ENCODE peak calls at places on chromosomes 3 and 15, in seven cellular contexts. H is tibial artery, A is pancreas, G is lung, V is cardiac muscle cell, K is Peyer's patch, J is keratinocyte. W is an unnamed sample.
A peak's percentile ranks its signal among the peaks of the same experiment; 100 is the strongest.

GRCh38 chr3:120147072-120147871 is 53.0 kb upstream of the GSK3B start:
- DNase-seq in H (no peak), A (peak; percentile 7), G (no peak), V (no peak), K (peak; percentile 19), J (no peak), W (no peak)

GRCh38 chr3:129421988-129422745 is 6.3 kb downstream of the EFCAB12 start:
- DNase-seq in H (no peak), A (no peak), G (no peak), V (no peak), K (no peak), J (no peak), W (no peak)

GRCh38 chr3:10507331-10507730 is 1.9 kb upstream of the ATP2B2 start:
- DNase-seq in H (no peak), A (no peak), G (no peak), V (no peak), K (no peak), J (no peak), W (no peak)

GRCh38 chr3:16848007-16848406 is 36.7 kb upstream of the PLCL2 start:
- DNase-seq in H (no peak), A (no peak), G (no peak), V (no peak), K (no peak), J (no peak), W (no peak)

GRCh38 chr3:170692720-170693119 is 106.8 kb upstream of the SLC7A14 start:
- DNase-seq in H (no peak), A (no peak), G (no peak), V (no peak), K (no peak), J (no peak), W (no peak)

GRCh38 chr3:157369712-157370447 is 66.8 kb upstream of the PTX3 start:
- DNase-seq in H (no peak), A (peak; percentile 47), G (no peak), V (peak; percentile 61), K (no peak), J (no peak), W (no peak)

GRCh38 chr3:129197341-129197740 is 13.6 kb upstream of the CNBP start:
- DNase-seq in H (no peak), A (no peak), G (no peak), V (no peak), K (no peak), J (no peak), W (no peak)

GRCh38 chr3:21826416-21826815 is 75.4 kb upstream of the ZNF385D start:
- DNase-seq in H (no peak), A (no peak), G (no peak), V (peak; percentile 3), K (no peak), J (no peak), W (no peak)

GRCh38 chr15:39948817-39949216 is 14.9 kb downstream of the EIF2AK4 start:
- DNase-seq in H (no peak), A (no peak), G (no peak), V (no peak), K (no peak), J (no peak), W (no peak)

GRCh38 chr15:60396964-60397771 is 618 bp downstream of the ANXA2 start:
- DNase-seq in H (peak; percentile 81), A (peak; percentile 47), G (peak; percentile 74), V (peak; percentile 78), K (peak; percentile 66), J (peak; percentile 81), W (peak; percentile 83)

GRCh38 chr15:68979036-68979435 is 35.5 kb upstream of the NOX5 start:
- DNase-seq in H (no peak), A (no peak), G (no peak), V (no peak), K (no peak), J (no peak), W (no peak)

GRCh38 chr3:188486126-188486525 is 332.2 kb downstream of the LPP start:
- DNase-seq in H (no peak), A (no peak), G (no peak), V (peak; percentile 5), K (no peak), J (no peak), W (no peak)

GRCh38 chr3:140086642-140087041 is 151.7 kb downstream of the CLSTN2 start:
- DNase-seq in H (no peak), A (peak; percentile 6), G (no peak), V (no peak), K (no peak), J (no peak), W (no peak)

GRCh38 chr15:65528461-65529060 is 1.7 kb upstream of the HACD3 start:
- DNase-seq in H (no peak), A (no peak), G (no peak), V (no peak), K (no peak), J (no peak), W (no peak)
- TF ChIP-seq CTCF in H (no peak), A (no peak), G (no peak), V (no peak), K (no peak), J (no peak), W (peak; percentile 12)

DNA sequence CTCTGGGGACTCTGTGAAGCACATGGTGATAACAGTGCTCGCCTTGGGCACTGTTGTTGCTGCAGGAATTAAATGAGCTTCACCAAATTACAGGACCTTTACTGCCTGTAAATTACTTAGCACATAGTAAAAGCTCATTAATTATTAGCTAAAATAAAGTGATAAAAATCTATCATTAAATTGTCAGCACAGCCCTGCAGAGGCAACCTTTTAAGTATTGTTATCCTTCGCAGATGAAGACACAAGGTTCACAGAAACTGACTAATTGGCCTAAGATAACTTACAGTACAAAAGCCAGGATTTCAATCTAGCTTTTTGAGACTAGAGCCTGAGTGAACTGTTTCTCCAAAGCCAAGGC is 96.0 kb downstream of the ST6GAL1 start:
- DNase-seq in H (no peak), A (no peak), G (no peak), V (no peak), K (no peak), J (no peak), W (no peak)
- H3K4me1 ChIP-seq in H (peaks cover 7% of the 10 kb centered on the region), A (no peaks in the 10 kb centered on the region), G (peaks cover 15% of the 10 kb centered on the region), V (peaks cover 43% of the 10 kb centered on the region), K (no peaks in the 10 kb centered on the region), J (no peaks in the 10 kb centered on the region), W (no peaks in the 10 kb centered on the region)

DNA sequence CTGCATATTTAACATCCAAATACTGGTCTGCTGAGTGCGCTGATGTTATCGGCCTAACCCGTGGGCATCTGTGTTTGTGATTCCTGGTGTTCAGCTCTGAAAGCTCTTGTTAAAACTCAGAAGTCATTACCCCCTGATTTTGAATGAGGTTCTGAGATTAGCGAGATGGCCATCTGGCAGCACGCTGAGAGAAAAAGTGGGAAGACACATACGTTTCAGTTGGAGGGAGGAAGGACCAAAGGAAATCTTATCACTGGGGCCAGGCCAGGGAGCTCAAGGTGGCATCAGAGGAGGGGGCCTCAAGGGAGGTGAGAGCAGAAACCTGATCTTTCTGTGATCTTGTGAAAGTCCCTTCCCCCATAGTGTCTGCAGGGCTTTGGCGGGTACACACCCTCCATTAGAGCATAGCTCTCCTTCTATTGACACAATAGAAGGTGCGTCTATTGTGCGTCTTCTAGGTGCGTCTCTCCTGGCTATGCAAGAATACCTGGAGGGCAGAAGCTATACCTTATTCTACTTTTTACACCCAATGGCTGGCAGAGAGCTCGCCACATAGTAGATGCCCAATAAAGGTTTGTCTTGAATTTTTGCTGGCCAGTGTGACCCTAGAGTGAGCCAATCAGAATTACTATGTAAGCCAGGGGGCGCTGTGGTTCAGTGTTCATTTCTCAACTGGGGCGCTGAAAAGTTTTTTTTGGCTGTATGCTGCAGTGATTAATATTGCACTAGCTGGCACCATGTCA is 182.4 kb downstream of the SHQ1 start:
- DNase-seq in H (no peak), A (peak; percentile 15), G (peak; percentile 48), V (peak; percentile 49), K (peak; percentile 44), J (no peak), W (no peak)
- TF ChIP-seq CTCF in H (peak; percentile 26), A (peak; percentile 51), G (peak; percentile 21), V (peak; percentile 62), K (peak; percentile 42), J (peak; percentile 69), W (no peak)

GRCh38 chr3:172156309-172156998 is 117.1 kb downstream of the FNDC3B start:
- DNase-seq in H (no peak), A (peak; percentile 68), G (peak; percentile 42), V (no peak), K (no peak), J (peak; percentile 48), W (no peak)

GRCh38 chr3:172157566-172158258 is 118.3 kb downstream of the FNDC3B start:
- DNase-seq in H (no peak), A (no peak), G (no peak), V (no peak), K (no peak), J (no peak), W (no peak)

GRCh38 chr3:172159962-172160538 is 120.7 kb downstream of the FNDC3B start:
- DNase-seq in H (peak; percentile 76), A (peak; percentile 41), G (peak; percentile 59), V (peak; percentile 75), K (no peak), J (no peak), W (no peak)

GRCh38 chr3:172159376-172159775 is 120.0 kb downstream of the FNDC3B start:
- DNase-seq in H (no peak), A (no peak), G (no peak), V (no peak), K (no peak), J (no peak), W (no peak)

GRCh38 chr3:172158741-172159140 is 119.4 kb downstream of the FNDC3B start:
- DNase-seq in H (no peak), A (no peak), G (no peak), V (no peak), K (no peak), J (no peak), W (no peak)
- H3K4me1 ChIP-seq in H (peaks cover 41% of the 10 kb centered on the region), A (peaks cover 22% of the 10 kb centered on the region), G (peaks cover 27% of the 10 kb centered on the region), V (peaks cover 24% of the 10 kb centered on the region), K (peaks cover 10% of the 10 kb centered on the region), J (peaks cover 45% of the 10 kb centered on the region), W (no peaks in the 10 kb centered on the region)

DNA sequence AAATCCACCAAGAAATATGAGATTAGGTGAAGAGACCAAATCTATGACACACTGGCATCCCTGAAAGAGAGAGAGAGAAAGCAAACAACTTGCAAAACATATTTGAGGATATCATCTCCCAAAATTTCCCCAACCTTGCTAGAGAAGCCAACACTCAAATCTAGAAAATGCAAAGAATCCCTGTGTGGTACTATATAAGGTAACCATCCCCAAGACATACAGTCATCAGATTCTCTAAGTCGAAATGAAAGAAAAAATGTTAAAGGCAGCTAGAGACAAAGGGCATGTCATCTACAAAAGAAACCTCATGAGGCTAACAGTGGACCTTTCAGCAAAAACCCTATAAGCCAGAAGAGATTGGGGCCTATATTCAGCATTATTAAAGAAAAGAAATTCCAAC is 622.1 kb upstream of the LMCD1 start:
- DNase-seq in H (no peak), A (no peak), G (no peak), V (no peak), K (no peak), J (no peak), W (no peak)
- TF ChIP-seq CTCF in H (no peak), A (no peak), G (no peak), V (no peak), K (no peak), J (no peak), W (no peak)

GRCh38 chr3:100105536-100105935 is 8.8 kb downstream of the FILIP1L start:
- DNase-seq in H (no peak), A (no peak), G (no peak), V (no peak), K (no peak), J (no peak), W (no peak)
- H3K4me1 ChIP-seq in H (peaks cover 42% of the 10 kb centered on the region), A (peaks cover 32% of the 10 kb centered on the region), G (peaks cover 27% of the 10 kb centered on the region), V (no peaks in the 10 kb centered on the region), K (peaks cover 5% of the 10 kb centered on the region), J (peaks cover 29% of the 10 kb centered on the region), W (no peaks in the 10 kb centered on the region)

W was measured in sigmoid colon.